ENCODE peak calls at places on chromosomes 12 and 14, in five cellular contexts. One of them, this sample, is unnamed.

GRCh38 chr14:52875707-52876106 is 75.1 kb downstream of the FERMT2 start:
- DNase-seq in IMR-90: no peak
- DNase-seq in lower lobe of right lung: no peak
- DNase-seq in uterus: no peak
- DNase-seq in DND-41: no peak
- DNase-seq in this sample: no peak

GRCh38 chr12:63306476-63306875 is 155.5 kb upstream of the AVPR1A start:
- DNase-seq in IMR-90: no peak
- DNase-seq in lower lobe of right lung: no peak
- DNase-seq in uterus: no peak
- DNase-seq in DND-41: no peak
- DNase-seq in this sample: no peak

GRCh38 chr12:22287776-22288621 is 46.5 kb downstream of the ST8SIA1 start:
- DNase-seq in IMR-90: peak
- DNase-seq in lower lobe of right lung: no peak
- DNase-seq in uterus: no peak
- DNase-seq in DND-41: peak
- DNase-seq in this sample: no peak

GRCh38 chr12:4118017-4118510 is 155.5 kb upstream of the CCND2 start:
- DNase-seq in IMR-90: peak
- DNase-seq in lower lobe of right lung: peak
- DNase-seq in uterus: peak
- DNase-seq in DND-41: no peak
- DNase-seq in this sample: no peak

GRCh38 chr12:6697584-6698351 is 2.8 kb downstream of the PIANP start:
- DNase-seq in IMR-90: peak
- DNase-seq in lower lobe of right lung: no peak
- DNase-seq in uterus: no peak
- DNase-seq in DND-41: peak
- DNase-seq in this sample: no peak

GRCh38 chr14:50963919-50964318 is 19.6 kb upstream of the PYGL start:
- DNase-seq in IMR-90: no peak
- DNase-seq in lower lobe of right lung: no peak
- DNase-seq in uterus: no peak
- DNase-seq in DND-41: no peak
- DNase-seq in this sample: no peak

GRCh38 chr14:39247256-39247655 is 13.5 kb downstream of the MIA2 start:
- DNase-seq in IMR-90: peak
- DNase-seq in lower lobe of right lung: no peak
- DNase-seq in uterus: no peak
- DNase-seq in DND-41: no peak
- DNase-seq in this sample: no peak

GRCh38 chr14:52121441-52121840 is 52.6 kb upstream of the NID2 start:
- DNase-seq in IMR-90: peak
- DNase-seq in lower lobe of right lung: no peak
- DNase-seq in uterus: no peak
- DNase-seq in DND-41: no peak
- DNase-seq in this sample: no peak

GRCh38 chr12:50569876-50570275 is 65.1 kb downstream of the DIP2B start:
- DNase-seq in IMR-90: peak
- DNase-seq in lower lobe of right lung: no peak
- DNase-seq in uterus: no peak
- DNase-seq in DND-41: no peak
- DNase-seq in this sample: no peak

GRCh38 chr12:55706840-55707671 is 648 bp downstream of the ITGA7 start:
- DNase-seq in IMR-90: no peak
- DNase-seq in lower lobe of right lung: no peak
- DNase-seq in uterus: no peak
- DNase-seq in DND-41: no peak
- DNase-seq in this sample: peak

GRCh38 chr14:58805057-58805456 is 167.3 kb downstream of the DACT1 start:
- DNase-seq in IMR-90: peak
- DNase-seq in lower lobe of right lung: no peak
- DNase-seq in uterus: no peak
- DNase-seq in DND-41: no peak
- DNase-seq in this sample: no peak

GRCh38 chr14:79543966-79544365 is 667.3 kb downstream of the DIO2 start:
- DNase-seq in IMR-90: peak
- DNase-seq in lower lobe of right lung: no peak
- DNase-seq in uterus: no peak
- DNase-seq in DND-41: no peak
- DNase-seq in this sample: no peak

GRCh38 chr14:62280366-62280765 is 518.1 kb downstream of the SNAPC1 start:
- DNase-seq in IMR-90: no peak
- DNase-seq in lower lobe of right lung: no peak
- DNase-seq in uterus: no peak
- DNase-seq in DND-41: no peak
- DNase-seq in this sample: no peak

GRCh38 chr12:7646178-7646475 is 19.6 kb downstream of the APOBEC1 start:
- DNase-seq in IMR-90: no peak
- DNase-seq in lower lobe of right lung: no peak
- DNase-seq in uterus: no peak
- DNase-seq in DND-41: no peak
- DNase-seq in this sample: no peak

GRCh38 chr14:32513571-32514009 is 184.5 kb downstream of the AKAP6 start:
- DNase-seq in IMR-90: peak
- DNase-seq in lower lobe of right lung: no peak
- DNase-seq in uterus: no peak
- DNase-seq in DND-41: no peak
- DNase-seq in this sample: no peak

GRCh38 chr12:70883855-70884254 is 36.7 kb downstream of the PTPRR start:
- DNase-seq in IMR-90: no peak
- DNase-seq in lower lobe of right lung: no peak
- DNase-seq in uterus: no peak
- DNase-seq in DND-41: no peak
- DNase-seq in this sample: no peak

GRCh38 chr14:67477926-67478915 is 10.3 kb downstream of the TMEM229B start:
- DNase-seq in IMR-90: no peak
- DNase-seq in lower lobe of right lung: no peak
- DNase-seq in uterus: no peak
- DNase-seq in DND-41: no peak
- DNase-seq in this sample: peak

GRCh38 chr12:54032627-54033100 is at the start of gene HOXC5:
- DNase-seq in IMR-90: peak
- DNase-seq in lower lobe of right lung: no peak
- DNase-seq in uterus: peak
- DNase-seq in DND-41: peak
- DNase-seq in this sample: no peak

GRCh38 chr14:24712909-24713308 is 78.9 kb upstream of the GZMB start:
- DNase-seq in IMR-90: no peak
- DNase-seq in lower lobe of right lung: no peak
- DNase-seq in uterus: no peak
- DNase-seq in DND-41: no peak
- DNase-seq in this sample: no peak

GRCh38 chr14:22667881-22668280 is 23.7 kb upstream of the OR6J1 start:
- DNase-seq in IMR-90: no peak
- DNase-seq in lower lobe of right lung: no peak
- DNase-seq in uterus: no peak
- DNase-seq in DND-41: no peak
- DNase-seq in this sample: no peak

GRCh38 chr14:63891148-63891964 is 38.6 kb downstream of the SYNE2 start:
- DNase-seq in IMR-90: no peak
- DNase-seq in lower lobe of right lung: no peak
- DNase-seq in uterus: no peak
- DNase-seq in DND-41: peak
- DNase-seq in this sample: no peak

GRCh38 chr12:26125451-26126339 is 858 bp upstream of the BHLHE41 start:
- DNase-seq in IMR-90: peak
- DNase-seq in lower lobe of right lung: peak
- DNase-seq in uterus: peak
- DNase-seq in DND-41: peak
- DNase-seq in this sample: no peak

GRCh38 chr14:89337912-89338311 is 79.1 kb downstream of the FOXN3 start:
- DNase-seq in IMR-90: peak
- DNase-seq in lower lobe of right lung: no peak
- DNase-seq in uterus: peak
- DNase-seq in DND-41: no peak
- DNase-seq in this sample: no peak

GRCh38 chr14:34785223-34786006 is 71.0 kb upstream of the CFL2 start:
- DNase-seq in IMR-90: no peak
- DNase-seq in lower lobe of right lung: no peak
- DNase-seq in uterus: no peak
- DNase-seq in DND-41: no peak
- DNase-seq in this sample: no peak

GRCh38 chr12:118188690-118189371 is 52.9 kb downstream of the PEBP1 start:
- DNase-seq in IMR-90: peak
- DNase-seq in lower lobe of right lung: no peak
- DNase-seq in uterus: peak
- DNase-seq in DND-41: no peak
- DNase-seq in this sample: no peak

GRCh38 chr12:89351489-89352241 is 636 bp downstream of the DUSP6 start:
- DNase-seq in IMR-90: peak
- DNase-seq in lower lobe of right lung: peak
- DNase-seq in uterus: peak
- DNase-seq in DND-41: no peak
- DNase-seq in this sample: peak

GRCh38 chr14:84181072-84181471 is 1348.9 kb upstream of the FLRT2 start:
- DNase-seq in IMR-90: no peak
- DNase-seq in lower lobe of right lung: no peak
- DNase-seq in uterus: no peak
- DNase-seq in DND-41: no peak
- DNase-seq in this sample: no peak
- TF ChIP-seq CTCF in IMR-90: no peak
- TF ChIP-seq CTCF in lower lobe of right lung: no peak
- TF ChIP-seq CTCF in uterus: no peak
- TF ChIP-seq CTCF in DND-41: no peak
- TF ChIP-seq CTCF in this sample: no peak

GRCh38 chr12:91109148-91109564 is 2.1 kb downstream of the LUM start:
- DNase-seq in IMR-90: peak
- DNase-seq in lower lobe of right lung: peak
- DNase-seq in uterus: peak
- DNase-seq in DND-41: peak
- DNase-seq in this sample: no peak
- TF ChIP-seq CTCF in IMR-90: peak
- TF ChIP-seq CTCF in lower lobe of right lung: peak
- TF ChIP-seq CTCF in uterus: peak
- TF ChIP-seq CTCF in DND-41: peak
- TF ChIP-seq CTCF in this sample: peak

DNA sequence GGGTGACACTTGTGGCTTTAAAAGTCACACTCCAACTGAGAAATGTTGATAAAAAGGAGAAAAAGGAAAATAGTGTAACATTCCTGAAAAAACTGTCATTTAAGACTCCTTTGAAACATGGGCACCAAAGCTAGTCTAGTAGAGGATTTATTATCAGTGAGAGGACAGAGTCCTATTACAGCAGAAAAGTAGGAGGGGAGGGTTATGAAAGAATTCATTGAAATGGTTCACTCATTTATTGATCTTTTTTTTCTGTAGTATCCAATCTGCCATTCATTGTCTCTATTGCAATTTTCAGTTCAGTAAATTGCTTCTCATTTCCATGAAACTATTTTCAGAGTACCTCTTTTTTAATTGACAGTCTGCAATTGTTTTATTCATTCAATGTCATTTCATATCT is 25.4 kb downstream of the PPM1A start:
- DNase-seq in IMR-90: no peak
- DNase-seq in lower lobe of right lung: no peak
- DNase-seq in uterus: no peak
- DNase-seq in DND-41: no peak
- DNase-seq in this sample: no peak
- TF ChIP-seq CTCF in IMR-90: no peak
- TF ChIP-seq CTCF in lower lobe of right lung: no peak
- TF ChIP-seq CTCF in uterus: no peak
- TF ChIP-seq CTCF in DND-41: no peak
- TF ChIP-seq CTCF in this sample: no peak

GRCh38 chr12:66288121-66288520 is 14.2 kb upstream of the HELB start:
- DNase-seq in IMR-90: no peak
- DNase-seq in lower lobe of right lung: no peak
- DNase-seq in uterus: no peak
- DNase-seq in DND-41: peak
- DNase-seq in this sample: no peak
- TF ChIP-seq CTCF in IMR-90: no peak
- TF ChIP-seq CTCF in lower lobe of right lung: no peak
- TF ChIP-seq CTCF in uterus: no peak
- TF ChIP-seq CTCF in DND-41: no peak
- TF ChIP-seq CTCF in this sample: no peak

GRCh38 chr14:36258241-36258640 is 62.2 kb downstream of the MBIP start:
- DNase-seq in IMR-90: no peak
- DNase-seq in lower lobe of right lung: no peak
- DNase-seq in uterus: no peak
- DNase-seq in DND-41: no peak
- DNase-seq in this sample: no peak

GRCh38 chr14:36256131-36256801 is 64.2 kb downstream of the MBIP start:
- DNase-seq in IMR-90: no peak
- DNase-seq in lower lobe of right lung: no peak
- DNase-seq in uterus: no peak
- DNase-seq in DND-41: no peak
- DNase-seq in this sample: no peak

GRCh38 chr14:36254020-36254614 is 66.3 kb downstream of the MBIP start:
- DNase-seq in IMR-90: peak
- DNase-seq in lower lobe of right lung: no peak
- DNase-seq in uterus: no peak
- DNase-seq in DND-41: no peak
- DNase-seq in this sample: no peak
- TF ChIP-seq CTCF in IMR-90: peak
- TF ChIP-seq CTCF in lower lobe of right lung: no peak
- TF ChIP-seq CTCF in uterus: no peak
- TF ChIP-seq CTCF in DND-41: no peak
- TF ChIP-seq CTCF in this sample: peak

DNA sequence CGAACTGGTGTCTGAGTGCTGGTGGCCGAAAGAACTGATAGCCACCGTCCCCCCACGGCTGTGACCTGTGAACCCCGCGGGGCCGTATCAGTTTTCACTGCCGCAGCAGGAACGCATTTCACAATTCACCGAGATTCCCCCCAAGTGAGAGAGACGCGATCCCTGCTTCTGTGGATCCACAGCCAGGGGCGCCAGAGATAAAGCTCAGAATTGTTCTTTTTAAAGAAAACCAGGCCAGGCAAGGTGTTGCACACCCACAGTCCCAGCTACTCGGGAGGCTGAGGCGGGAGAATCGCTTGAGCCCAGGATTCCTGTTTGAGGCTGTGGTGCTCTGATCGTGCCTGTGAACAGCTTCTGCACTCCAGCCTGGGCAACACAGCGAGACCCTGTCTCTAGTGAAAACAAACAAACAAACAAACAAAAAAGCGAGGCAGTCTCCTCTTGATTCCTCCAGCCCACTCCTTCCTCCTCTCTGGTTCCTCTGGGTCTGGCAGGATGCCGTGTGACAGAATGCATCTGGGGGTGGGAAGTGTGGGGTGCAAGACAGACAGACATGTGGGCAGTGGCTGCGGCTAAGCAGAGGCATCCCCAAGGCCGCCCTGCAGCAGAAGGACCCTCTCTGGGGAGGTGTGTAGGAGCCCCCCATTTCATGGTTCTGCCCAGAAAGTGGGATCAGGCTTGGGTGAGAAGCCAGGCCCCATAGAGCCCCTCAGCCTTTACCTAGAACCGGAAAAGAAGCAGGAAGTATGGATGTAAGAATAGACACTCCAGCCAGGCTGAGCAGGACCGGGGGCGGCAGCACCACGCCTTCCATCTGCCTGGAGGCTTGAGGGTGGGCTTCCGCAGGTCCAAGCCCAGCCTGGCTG is 39.2 kb upstream of the PPP1R13B start:
- DNase-seq in IMR-90: no peak
- DNase-seq in lower lobe of right lung: no peak
- DNase-seq in uterus: no peak
- DNase-seq in DND-41: no peak
- DNase-seq in this sample: no peak
- TF ChIP-seq CTCF in IMR-90: peak
- TF ChIP-seq CTCF in lower lobe of right lung: no peak
- TF ChIP-seq CTCF in uterus: no peak
- TF ChIP-seq CTCF in DND-41: no peak
- TF ChIP-seq CTCF in this sample: peak

This sample was measured in chondrocyte.